ENCODE peak calls at places on chromosome X, in four cellular contexts. One of them, this sample, is unnamed. For H3K27me3, the result is how much of the 10 kb centered on the place peaks cover.

GRCh38 chrX:84907324-84907946 is 96.2 kb upstream of the APOOL start:
- DNase-seq in heart left ventricle: no peak
- DNase-seq in thoracic aorta: no peak
- DNase-seq in kidney epithelial cell: no peak
- DNase-seq in this sample: no peak

GRCh38 chrX:49001521-49002090 is 458 bp downstream of the GRIPAP1 start:
- DNase-seq in heart left ventricle: no peak
- DNase-seq in thoracic aorta: no peak
- DNase-seq in kidney epithelial cell: no peak
- DNase-seq in this sample: peak

GRCh38 chrX:45400380-45400779 is 199.7 kb upstream of the DIPK2B start:
- DNase-seq in heart left ventricle: no peak
- DNase-seq in thoracic aorta: no peak
- DNase-seq in kidney epithelial cell: no peak
- DNase-seq in this sample: no peak

GRCh38 chrX:102345916-102346315 is 93.9 kb downstream of the NXF2B start:
- DNase-seq in heart left ventricle: peak
- DNase-seq in thoracic aorta: peak
- DNase-seq in kidney epithelial cell: no peak
- DNase-seq in this sample: peak

GRCh38 chrX:136710324-136710951 is 62.5 kb downstream of the CD40LG start:
- DNase-seq in heart left ventricle: no peak
- DNase-seq in thoracic aorta: no peak
- DNase-seq in kidney epithelial cell: no peak
- DNase-seq in this sample: no peak

GRCh38 chrX:38458071-38458470 is 103.3 kb upstream of the TSPAN7 start:
- DNase-seq in heart left ventricle: no peak
- DNase-seq in thoracic aorta: no peak
- DNase-seq in kidney epithelial cell: no peak
- DNase-seq in this sample: no peak

GRCh38 chrX:25873196-25873595 is 264.9 kb upstream of the MAGEB18 start:
- DNase-seq in heart left ventricle: no peak
- DNase-seq in thoracic aorta: no peak
- DNase-seq in kidney epithelial cell: peak
- DNase-seq in this sample: no peak

GRCh38 chrX:39070009-39070408 is 268.8 kb downstream of the MID1IP1 start:
- DNase-seq in heart left ventricle: no peak
- DNase-seq in thoracic aorta: no peak
- DNase-seq in kidney epithelial cell: no peak
- DNase-seq in this sample: no peak

GRCh38 chrX:136691028-136691809 is 43.3 kb downstream of the CD40LG start:
- DNase-seq in heart left ventricle: no peak
- DNase-seq in thoracic aorta: no peak
- DNase-seq in kidney epithelial cell: no peak
- DNase-seq in this sample: no peak

GRCh38 chrX:30659421-30659820 is 6.2 kb downstream of the GK start:
- DNase-seq in heart left ventricle: no peak
- DNase-seq in thoracic aorta: no peak
- DNase-seq in kidney epithelial cell: peak
- DNase-seq in this sample: no peak

GRCh38 chrX:21840199-21840557 is 761 bp downstream of the MBTPS2 start:
- DNase-seq in heart left ventricle: no peak
- DNase-seq in thoracic aorta: no peak
- DNase-seq in kidney epithelial cell: no peak
- DNase-seq in this sample: no peak

GRCh38 chrX:119688856-119689455 is 4.0 kb downstream of the SEPTIN6 start:
- DNase-seq in heart left ventricle: no peak
- DNase-seq in thoracic aorta: no peak
- DNase-seq in kidney epithelial cell: no peak
- DNase-seq in this sample: no peak

GRCh38 chrX:40189018-40189417 is 91.3 kb upstream of the BCOR start:
- DNase-seq in heart left ventricle: no peak
- DNase-seq in thoracic aorta: no peak
- DNase-seq in kidney epithelial cell: no peak
- DNase-seq in this sample: no peak

GRCh38 chrX:69060631-69061408 is 104.4 kb downstream of the PJA1 start:
- DNase-seq in heart left ventricle: peak
- DNase-seq in thoracic aorta: no peak
- DNase-seq in kidney epithelial cell: no peak
- DNase-seq in this sample: no peak

GRCh38 chrX:19888419-19888879 is 1.0 kb upstream of the SH3KBP1 start:
- DNase-seq in heart left ventricle: no peak
- DNase-seq in thoracic aorta: no peak
- DNase-seq in kidney epithelial cell: no peak
- DNase-seq in this sample: peak

GRCh38 chrX:111411591-111412371 is at the start of gene DCX:
- DNase-seq in heart left ventricle: no peak
- DNase-seq in thoracic aorta: no peak
- DNase-seq in kidney epithelial cell: no peak
- DNase-seq in this sample: no peak

GRCh38 chrX:103722505-103722904 is 11.8 kb downstream of the TMEM31 start:
- DNase-seq in heart left ventricle: no peak
- DNase-seq in thoracic aorta: no peak
- DNase-seq in kidney epithelial cell: no peak
- DNase-seq in this sample: peak

GRCh38 chrX:100975212-100975611 is 5.7 kb downstream of the ARL13A start:
- DNase-seq in heart left ventricle: no peak
- DNase-seq in thoracic aorta: no peak
- DNase-seq in kidney epithelial cell: no peak
- DNase-seq in this sample: no peak

GRCh38 chrX:54640721-54641120 is 110.7 kb downstream of the GNL3L start:
- DNase-seq in heart left ventricle: no peak
- DNase-seq in thoracic aorta: no peak
- DNase-seq in kidney epithelial cell: no peak
- DNase-seq in this sample: no peak

GRCh38 chrX:119573840-119574393 is 446 bp upstream of the UBE2A start:
- DNase-seq in heart left ventricle: no peak
- DNase-seq in thoracic aorta: peak
- DNase-seq in kidney epithelial cell: no peak
- DNase-seq in this sample: peak

GRCh38 chrX:38636949-38637819 is 75.8 kb downstream of the TSPAN7 start:
- DNase-seq in heart left ventricle: peak
- DNase-seq in thoracic aorta: no peak
- DNase-seq in kidney epithelial cell: no peak
- DNase-seq in this sample: peak

GRCh38 chrX:78979789-78980464 is 34.7 kb downstream of the P2RY10 start:
- DNase-seq in heart left ventricle: no peak
- DNase-seq in thoracic aorta: no peak
- DNase-seq in kidney epithelial cell: no peak
- DNase-seq in this sample: no peak

GRCh38 chrX:69179380-69179911 is 14.2 kb upstream of the PJA1 start:
- DNase-seq in heart left ventricle: no peak
- DNase-seq in thoracic aorta: no peak
- DNase-seq in kidney epithelial cell: peak
- DNase-seq in this sample: no peak

GRCh38 chrX:96112689-96113088 is 572.0 kb upstream of the DIAPH2 start:
- DNase-seq in heart left ventricle: no peak
- DNase-seq in thoracic aorta: no peak
- DNase-seq in kidney epithelial cell: no peak
- DNase-seq in this sample: no peak

GRCh38 chrX:42714981-42715688 is 62.8 kb downstream of the PPP1R2C start:
- DNase-seq in heart left ventricle: peak
- DNase-seq in thoracic aorta: no peak
- DNase-seq in kidney epithelial cell: peak
- DNase-seq in this sample: peak

GRCh38 chrX:41384041-41384705 is 50.2 kb downstream of the DDX3X start:
- DNase-seq in heart left ventricle: peak
- DNase-seq in thoracic aorta: peak
- DNase-seq in kidney epithelial cell: peak
- DNase-seq in this sample: peak

GRCh38 chrX:153357877-153358276 is 23.9 kb downstream of the ZNF275 start:
- DNase-seq in heart left ventricle: no peak
- DNase-seq in thoracic aorta: no peak
- DNase-seq in kidney epithelial cell: no peak
- DNase-seq in this sample: no peak

GRCh38 chrX:41881166-41881565 is 42.2 kb downstream of the CASK start:
- DNase-seq in heart left ventricle: no peak
- DNase-seq in thoracic aorta: no peak
- DNase-seq in kidney epithelial cell: no peak
- DNase-seq in this sample: no peak

GRCh38 chrX:14497184-14497666 is 32.1 kb upstream of the GLRA2 start:
- DNase-seq in heart left ventricle: no peak
- DNase-seq in thoracic aorta: no peak
- DNase-seq in kidney epithelial cell: no peak
- DNase-seq in this sample: no peak

DNA sequence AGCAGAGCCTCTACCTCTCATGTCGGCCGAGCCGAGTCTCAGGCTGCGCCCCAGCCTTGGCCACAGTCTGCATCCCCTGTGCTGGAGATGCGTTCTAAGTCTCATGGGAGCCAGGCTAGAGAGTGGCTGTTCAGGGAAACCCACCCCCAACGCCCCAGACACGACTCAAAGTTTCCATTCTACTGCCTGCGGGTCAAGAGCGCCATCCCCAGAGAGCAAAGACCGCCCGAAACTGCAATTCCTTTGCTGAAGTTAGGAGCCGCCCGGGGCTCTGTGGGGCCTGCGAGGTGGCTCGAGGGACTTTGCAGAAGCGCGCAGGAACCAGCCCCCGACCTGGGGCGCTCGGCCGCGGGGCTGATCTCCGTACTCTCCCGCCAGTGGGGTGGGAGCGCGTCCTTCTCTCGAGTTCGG is 10.0 kb upstream of the ELF4 start:
- DNase-seq in heart left ventricle: no peak
- DNase-seq in thoracic aorta: no peak
- DNase-seq in kidney epithelial cell: no peak
- DNase-seq in this sample: no peak
- H3K4me3 ChIP-seq in heart left ventricle: peak
- H3K4me3 ChIP-seq in thoracic aorta: peak
- H3K4me3 ChIP-seq in kidney epithelial cell: peak
- H3K4me3 ChIP-seq in this sample: no peak

GRCh38 chrX:10677490-10677889 is 57.1 kb upstream of the MID1 start:
- DNase-seq in heart left ventricle: no peak
- DNase-seq in thoracic aorta: no peak
- DNase-seq in kidney epithelial cell: no peak
- DNase-seq in this sample: peak
- H3K27me3 ChIP-seq in heart left ventricle: under half
- H3K27me3 ChIP-seq in thoracic aorta: under half
- H3K27me3 ChIP-seq in kidney epithelial cell: under half
- H3K27me3 ChIP-seq in this sample: under half

GRCh38 chrX:148609766-148610698 is 109.6 kb downstream of the AFF2 start:
- DNase-seq in heart left ventricle: no peak
- DNase-seq in thoracic aorta: no peak
- DNase-seq in kidney epithelial cell: no peak
- DNase-seq in this sample: no peak
- H3K4me3 ChIP-seq in heart left ventricle: no peak
- H3K4me3 ChIP-seq in thoracic aorta: no peak
- H3K4me3 ChIP-seq in kidney epithelial cell: no peak
- H3K4me3 ChIP-seq in this sample: no peak

GRCh38 chrX:18076434-18076833 is 144.3 kb downstream of the BEND2 start:
- DNase-seq in heart left ventricle: no peak
- DNase-seq in thoracic aorta: no peak
- DNase-seq in kidney epithelial cell: no peak
- DNase-seq in this sample: no peak
- H3K27me3 ChIP-seq in heart left ventricle: under half
- H3K27me3 ChIP-seq in thoracic aorta: under half
- H3K27me3 ChIP-seq in kidney epithelial cell: under half
- H3K27me3 ChIP-seq in this sample: under half

GRCh38 chrX:16711219-16712115 is 1.0 kb downstream of the CTPS2 start:
- DNase-seq in heart left ventricle: no peak
- DNase-seq in thoracic aorta: no peak
- DNase-seq in kidney epithelial cell: no peak
- DNase-seq in this sample: no peak
- H3K4me3 ChIP-seq in heart left ventricle: peak
- H3K4me3 ChIP-seq in thoracic aorta: peak
- H3K4me3 ChIP-seq in kidney epithelial cell: peak
- H3K4me3 ChIP-seq in this sample: peak